ENCODE peak calls at places on chromosomes 3 and 15, in eight cellular contexts. One of them, this sample, is unnamed.

GRCh38 chr15:40046721-40047412 is 7.9 kb upstream of the SRP14 start:
- DNase-seq in neural progenitor cell: no peak
- DNase-seq in heart left ventricle: no peak
- DNase-seq in body of pancreas: no peak
- DNase-seq in GM23248: peak; percentile 86
- DNase-seq in breast epithelium: no peak
- DNase-seq in right cardiac atrium: no peak
- DNase-seq in neuronal stem cell: no peak
- DNase-seq in this sample: no peak

GRCh38 chr3:179200790-179201189 is 50.1 kb downstream of the KCNMB3 start:
- DNase-seq in neural progenitor cell: no peak
- DNase-seq in heart left ventricle: no peak
- DNase-seq in body of pancreas: no peak
- DNase-seq in GM23248: no peak
- DNase-seq in breast epithelium: no peak
- DNase-seq in right cardiac atrium: no peak
- DNase-seq in neuronal stem cell: no peak
- DNase-seq in this sample: no peak

GRCh38 chr3:69774029-69774428 is 34.8 kb downstream of the MITF start:
- DNase-seq in neural progenitor cell: no peak
- DNase-seq in heart left ventricle: peak; percentile 51
- DNase-seq in body of pancreas: peak; percentile 58
- DNase-seq in GM23248: no peak
- DNase-seq in breast epithelium: peak; percentile 21
- DNase-seq in right cardiac atrium: peak; percentile 61
- DNase-seq in neuronal stem cell: no peak
- DNase-seq in this sample: peak; percentile 17

GRCh38 chr3:35422826-35423601 is 216.3 kb upstream of the ARPP21 start:
- DNase-seq in neural progenitor cell: no peak
- DNase-seq in heart left ventricle: no peak
- DNase-seq in body of pancreas: no peak
- DNase-seq in GM23248: no peak
- DNase-seq in breast epithelium: no peak
- DNase-seq in right cardiac atrium: no peak
- DNase-seq in neuronal stem cell: no peak
- DNase-seq in this sample: no peak

GRCh38 chr15:42031211-42031915 is 10.5 kb upstream of the PLA2G4E start:
- DNase-seq in neural progenitor cell: no peak
- DNase-seq in heart left ventricle: no peak
- DNase-seq in body of pancreas: no peak
- DNase-seq in GM23248: no peak
- DNase-seq in breast epithelium: no peak
- DNase-seq in right cardiac atrium: no peak
- DNase-seq in neuronal stem cell: no peak
- DNase-seq in this sample: no peak

GRCh38 chr3:64621726-64622400 is 65.9 kb downstream of the ADAMTS9 start:
- DNase-seq in neural progenitor cell: no peak
- DNase-seq in heart left ventricle: no peak
- DNase-seq in body of pancreas: no peak
- DNase-seq in GM23248: peak; percentile 33
- DNase-seq in breast epithelium: no peak
- DNase-seq in right cardiac atrium: no peak
- DNase-seq in neuronal stem cell: no peak
- DNase-seq in this sample: no peak

GRCh38 chr3:42668403-42668740 is 14.9 kb downstream of the ZBTB47 start:
- DNase-seq in neural progenitor cell: no peak
- DNase-seq in heart left ventricle: no peak
- DNase-seq in body of pancreas: no peak
- DNase-seq in GM23248: no peak
- DNase-seq in breast epithelium: no peak
- DNase-seq in right cardiac atrium: peak; percentile 7
- DNase-seq in neuronal stem cell: no peak
- DNase-seq in this sample: no peak

GRCh38 chr15:44550256-44550655 is 13.3 kb downstream of the EIF3J start:
- DNase-seq in neural progenitor cell: no peak
- DNase-seq in heart left ventricle: no peak
- DNase-seq in body of pancreas: no peak
- DNase-seq in GM23248: peak; percentile 66
- DNase-seq in breast epithelium: no peak
- DNase-seq in right cardiac atrium: no peak
- DNase-seq in neuronal stem cell: no peak
- DNase-seq in this sample: no peak

GRCh38 chr3:108127301-108127988 is 36.6 kb upstream of the CD47 start:
- DNase-seq in neural progenitor cell: peak; percentile 5
- DNase-seq in heart left ventricle: no peak
- DNase-seq in body of pancreas: no peak
- DNase-seq in GM23248: no peak
- DNase-seq in breast epithelium: no peak
- DNase-seq in right cardiac atrium: no peak
- DNase-seq in neuronal stem cell: no peak
- DNase-seq in this sample: peak; percentile 37

GRCh38 chr3:197522881-197523342 is 32.9 kb downstream of the BDH1 start:
- DNase-seq in neural progenitor cell: no peak
- DNase-seq in heart left ventricle: no peak
- DNase-seq in body of pancreas: no peak
- DNase-seq in GM23248: peak; percentile 60
- DNase-seq in breast epithelium: peak; percentile 39
- DNase-seq in right cardiac atrium: no peak
- DNase-seq in neuronal stem cell: no peak
- DNase-seq in this sample: no peak

GRCh38 chr15:83015361-83015760 is 3.9 kb upstream of the C15orf40 start:
- DNase-seq in neural progenitor cell: no peak
- DNase-seq in heart left ventricle: no peak
- DNase-seq in body of pancreas: no peak
- DNase-seq in GM23248: no peak
- DNase-seq in breast epithelium: no peak
- DNase-seq in right cardiac atrium: no peak
- DNase-seq in neuronal stem cell: no peak
- DNase-seq in this sample: no peak

GRCh38 chr3:197878427-197878826 is 71.6 kb upstream of the RPL35A start:
- DNase-seq in neural progenitor cell: no peak
- DNase-seq in heart left ventricle: no peak
- DNase-seq in body of pancreas: no peak
- DNase-seq in GM23248: no peak
- DNase-seq in breast epithelium: no peak
- DNase-seq in right cardiac atrium: no peak
- DNase-seq in neuronal stem cell: no peak
- DNase-seq in this sample: no peak

DNA sequence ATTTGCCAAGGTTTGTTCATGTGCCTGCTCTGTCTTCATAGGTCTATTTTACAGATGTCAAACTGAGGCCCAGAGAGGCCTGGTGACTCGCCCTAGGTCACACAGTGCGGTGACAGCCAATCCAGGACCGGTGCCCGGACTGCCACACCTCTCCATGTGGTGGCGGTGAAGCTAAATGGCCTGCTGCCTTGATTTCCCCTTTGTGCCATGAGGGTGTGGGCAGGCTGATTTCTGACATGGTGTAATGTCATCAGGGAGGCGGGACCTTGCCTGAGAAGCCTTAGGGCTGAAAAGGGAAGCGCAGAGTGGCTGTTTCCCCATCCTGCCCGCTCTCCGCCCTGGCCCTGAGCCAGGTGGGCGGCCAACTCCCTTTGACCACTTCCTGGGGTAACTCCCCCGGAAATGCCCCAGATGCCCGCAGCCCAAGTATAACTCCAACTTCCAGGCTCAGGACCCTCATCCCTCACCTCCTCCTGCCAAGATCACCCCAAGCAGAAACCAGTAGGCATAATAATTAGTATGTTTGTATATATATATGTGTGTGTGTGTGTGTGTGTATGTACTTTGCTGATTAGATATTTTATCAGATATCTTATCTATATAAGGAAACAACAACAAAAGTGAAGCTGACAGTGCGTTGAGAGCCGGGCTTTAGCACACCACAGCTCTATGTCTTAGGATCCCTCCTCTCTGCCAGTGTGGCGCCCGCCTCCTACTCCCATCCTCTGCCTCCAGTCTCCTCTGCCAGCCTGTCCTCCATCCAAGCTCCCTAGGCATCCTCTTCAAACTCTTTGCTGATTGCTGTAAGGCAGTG is 63.9 kb downstream of the IQSEC1 start:
- DNase-seq in neural progenitor cell: no peak
- DNase-seq in heart left ventricle: peak; percentile 71
- DNase-seq in body of pancreas: peak; percentile 40
- DNase-seq in GM23248: no peak
- DNase-seq in breast epithelium: no peak
- DNase-seq in right cardiac atrium: peak; percentile 74
- DNase-seq in neuronal stem cell: no peak
- DNase-seq in this sample: peak; percentile 86
- H3K4me1 ChIP-seq in neural progenitor cell: peaks cover 28% of the 10 kb centered on the region
- H3K4me1 ChIP-seq in heart left ventricle: peaks cover 52% of the 10 kb centered on the region
- H3K4me1 ChIP-seq in body of pancreas: no peaks in the 10 kb centered on the region
- H3K4me1 ChIP-seq in GM23248: no peaks in the 10 kb centered on the region
- H3K4me1 ChIP-seq in breast epithelium: no peaks in the 10 kb centered on the region
- H3K4me1 ChIP-seq in right cardiac atrium: peaks cover 2% of the 10 kb centered on the region
- H3K4me1 ChIP-seq in neuronal stem cell: peaks cover 25% of the 10 kb centered on the region
- H3K4me1 ChIP-seq in this sample: peaks cover 13% of the 10 kb centered on the region

GRCh38 chr15:66713843-66714508 is 11.9 kb downstream of the SMAD6 start:
- DNase-seq in neural progenitor cell: no peak
- DNase-seq in heart left ventricle: no peak
- DNase-seq in body of pancreas: no peak
- DNase-seq in GM23248: no peak
- DNase-seq in breast epithelium: no peak
- DNase-seq in right cardiac atrium: no peak
- DNase-seq in neuronal stem cell: no peak
- DNase-seq in this sample: peak; percentile 26

GRCh38 chr15:66711260-66711659 is 9.2 kb downstream of the SMAD6 start:
- DNase-seq in neural progenitor cell: no peak
- DNase-seq in heart left ventricle: no peak
- DNase-seq in body of pancreas: no peak
- DNase-seq in GM23248: no peak
- DNase-seq in breast epithelium: no peak
- DNase-seq in right cardiac atrium: no peak
- DNase-seq in neuronal stem cell: no peak
- DNase-seq in this sample: no peak

GRCh38 chr15:66709884-66710283 is 7.8 kb downstream of the SMAD6 start:
- DNase-seq in neural progenitor cell: no peak
- DNase-seq in heart left ventricle: no peak
- DNase-seq in body of pancreas: no peak
- DNase-seq in GM23248: no peak
- DNase-seq in breast epithelium: no peak
- DNase-seq in right cardiac atrium: no peak
- DNase-seq in neuronal stem cell: no peak
- DNase-seq in this sample: no peak

GRCh38 chr15:66714543-66714981 is 12.5 kb downstream of the SMAD6 start:
- DNase-seq in neural progenitor cell: peak; percentile 14
- DNase-seq in heart left ventricle: no peak
- DNase-seq in body of pancreas: no peak
- DNase-seq in GM23248: peak; percentile 82
- DNase-seq in breast epithelium: no peak
- DNase-seq in right cardiac atrium: no peak
- DNase-seq in neuronal stem cell: no peak
- DNase-seq in this sample: no peak

GRCh38 chr15:66711886-66712285 is 9.8 kb downstream of the SMAD6 start:
- DNase-seq in neural progenitor cell: no peak
- DNase-seq in heart left ventricle: no peak
- DNase-seq in body of pancreas: no peak
- DNase-seq in GM23248: no peak
- DNase-seq in breast epithelium: no peak
- DNase-seq in right cardiac atrium: no peak
- DNase-seq in neuronal stem cell: no peak
- DNase-seq in this sample: no peak
- H3K4me1 ChIP-seq in neural progenitor cell: peaks cover 42% of the 10 kb centered on the region
- H3K4me1 ChIP-seq in heart left ventricle: peaks cover 67% of the 10 kb centered on the region
- H3K4me1 ChIP-seq in body of pancreas: peaks cover 33% of the 10 kb centered on the region
- H3K4me1 ChIP-seq in GM23248: peaks cover 31% of the 10 kb centered on the region
- H3K4me1 ChIP-seq in breast epithelium: no peaks in the 10 kb centered on the region
- H3K4me1 ChIP-seq in right cardiac atrium: peaks cover 39% of the 10 kb centered on the region
- H3K4me1 ChIP-seq in neuronal stem cell: peaks cover 28% of the 10 kb centered on the region
- H3K4me1 ChIP-seq in this sample: peaks cover 60% of the 10 kb centered on the region

GRCh38 chr15:47570451-47570850 is 146.9 kb upstream of the SEMA6D start:
- DNase-seq in neural progenitor cell: peak; percentile 70
- DNase-seq in heart left ventricle: no peak
- DNase-seq in body of pancreas: no peak
- DNase-seq in GM23248: no peak
- DNase-seq in breast epithelium: no peak
- DNase-seq in right cardiac atrium: no peak
- DNase-seq in neuronal stem cell: no peak
- DNase-seq in this sample: no peak
- H3K4me1 ChIP-seq in neural progenitor cell: peaks cover 14% of the 10 kb centered on the region
- H3K4me1 ChIP-seq in heart left ventricle: peaks cover 18% of the 10 kb centered on the region
- H3K4me1 ChIP-seq in body of pancreas: no peaks in the 10 kb centered on the region
- H3K4me1 ChIP-seq in GM23248: peaks cover 5% of the 10 kb centered on the region
- H3K4me1 ChIP-seq in breast epithelium: no peaks in the 10 kb centered on the region
- H3K4me1 ChIP-seq in right cardiac atrium: no peaks in the 10 kb centered on the region
- H3K4me1 ChIP-seq in neuronal stem cell: peaks cover 5% of the 10 kb centered on the region
- H3K4me1 ChIP-seq in this sample: no peaks in the 10 kb centered on the region

GRCh38 chr3:38641461-38642110 is 7.9 kb downstream of the SCN5A start:
- DNase-seq in neural progenitor cell: no peak
- DNase-seq in heart left ventricle: no peak
- DNase-seq in body of pancreas: no peak
- DNase-seq in GM23248: no peak
- DNase-seq in breast epithelium: no peak
- DNase-seq in right cardiac atrium: no peak
- DNase-seq in neuronal stem cell: no peak
- DNase-seq in this sample: no peak

GRCh38 chr3:38638354-38638753 is 11.1 kb downstream of the SCN5A start:
- DNase-seq in neural progenitor cell: no peak
- DNase-seq in heart left ventricle: no peak
- DNase-seq in body of pancreas: no peak
- DNase-seq in GM23248: no peak
- DNase-seq in breast epithelium: no peak
- DNase-seq in right cardiac atrium: no peak
- DNase-seq in neuronal stem cell: no peak
- DNase-seq in this sample: no peak

GRCh38 chr3:38643592-38643991 is 5.9 kb downstream of the SCN5A start:
- DNase-seq in neural progenitor cell: no peak
- DNase-seq in heart left ventricle: no peak
- DNase-seq in body of pancreas: no peak
- DNase-seq in GM23248: no peak
- DNase-seq in breast epithelium: no peak
- DNase-seq in right cardiac atrium: no peak
- DNase-seq in neuronal stem cell: no peak
- DNase-seq in this sample: no peak

GRCh38 chr3:38643090-38643489 is 6.4 kb downstream of the SCN5A start:
- DNase-seq in neural progenitor cell: no peak
- DNase-seq in heart left ventricle: no peak
- DNase-seq in body of pancreas: no peak
- DNase-seq in GM23248: no peak
- DNase-seq in breast epithelium: no peak
- DNase-seq in right cardiac atrium: no peak
- DNase-seq in neuronal stem cell: no peak
- DNase-seq in this sample: no peak

DNA sequence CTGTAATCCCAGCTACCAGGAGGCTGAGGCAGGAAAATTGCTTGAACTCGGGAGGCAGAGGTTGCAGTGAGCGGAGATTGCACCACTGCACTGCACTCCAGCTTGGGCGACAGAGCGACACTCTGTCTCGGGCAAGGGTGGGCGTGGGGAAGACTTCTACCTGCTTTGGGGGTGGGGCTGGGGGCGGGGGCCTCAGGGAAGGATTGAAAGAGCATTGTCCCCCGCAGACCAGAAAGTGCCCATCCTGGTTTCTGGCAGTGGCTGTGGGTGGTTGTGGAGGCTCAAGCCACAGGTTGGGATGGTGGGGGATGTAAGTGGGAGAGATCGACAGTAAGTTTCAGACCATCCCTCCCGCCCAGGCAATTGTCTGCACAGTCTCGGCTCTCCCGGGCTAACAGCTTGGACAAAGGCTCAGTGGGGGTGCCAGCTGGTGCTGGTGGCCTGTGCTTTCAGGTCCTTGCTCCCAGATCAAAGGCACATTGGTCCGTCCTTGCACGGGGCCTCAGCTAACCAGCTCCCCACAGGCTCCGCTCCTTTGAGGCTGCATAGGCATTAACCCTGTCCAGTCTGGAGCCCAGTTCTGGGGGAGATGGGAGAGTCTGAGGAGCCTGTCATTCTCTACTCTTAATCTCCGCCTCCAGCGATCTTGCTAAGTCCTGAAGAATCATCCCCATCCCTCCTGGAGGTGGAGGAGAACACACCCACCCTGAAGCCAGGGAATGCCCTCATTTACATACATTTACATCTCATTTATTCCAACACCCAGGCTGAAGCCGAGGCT is 8.6 kb downstream of the SCN5A start:
- DNase-seq in neural progenitor cell: peak; percentile 94
- DNase-seq in heart left ventricle: no peak
- DNase-seq in body of pancreas: no peak
- DNase-seq in GM23248: no peak
- DNase-seq in breast epithelium: no peak
- DNase-seq in right cardiac atrium: no peak
- DNase-seq in neuronal stem cell: peak; percentile 86
- DNase-seq in this sample: no peak
- H3K4me1 ChIP-seq in neural progenitor cell: peaks cover 42% of the 10 kb centered on the region
- H3K4me1 ChIP-seq in heart left ventricle: peaks cover 17% of the 10 kb centered on the region
- H3K4me1 ChIP-seq in body of pancreas: no peaks in the 10 kb centered on the region
- H3K4me1 ChIP-seq in GM23248: no peaks in the 10 kb centered on the region
- H3K4me1 ChIP-seq in breast epithelium: no peaks in the 10 kb centered on the region
- H3K4me1 ChIP-seq in right cardiac atrium: peaks cover 2% of the 10 kb centered on the region
- H3K4me1 ChIP-seq in neuronal stem cell: peaks cover 21% of the 10 kb centered on the region
- H3K4me1 ChIP-seq in this sample: no peaks in the 10 kb centered on the region